ENCODE peak calls at places on chromosomes 3 and 15, in four cellular contexts. One of them, this sample, is unnamed.

GRCh38 chr3:133701435-133702358 is 40.0 kb upstream of the TOPBP1 start:
- DNase-seq in heart left ventricle: no peak
- DNase-seq in Calu3: no peak
- DNase-seq in T-helper 2 cell: no peak
- DNase-seq in this sample: no peak

GRCh38 chr15:73926191-73927002 is at the start of gene LOXL1:
- DNase-seq in heart left ventricle: peak
- DNase-seq in Calu3: peak
- DNase-seq in T-helper 2 cell: no peak
- DNase-seq in this sample: no peak

GRCh38 chr3:60571511-60571910 is 679.7 kb downstream of the FHIT start:
- DNase-seq in heart left ventricle: no peak
- DNase-seq in Calu3: no peak
- DNase-seq in T-helper 2 cell: no peak
- DNase-seq in this sample: no peak

GRCh38 chr3:182986021-182986420 is 5.7 kb upstream of the DCUN1D1 start:
- DNase-seq in heart left ventricle: no peak
- DNase-seq in Calu3: no peak
- DNase-seq in T-helper 2 cell: no peak
- DNase-seq in this sample: no peak

GRCh38 chr3:186520957-186521842 is 23.0 kb downstream of the CRYGS start:
- DNase-seq in heart left ventricle: no peak
- DNase-seq in Calu3: no peak
- DNase-seq in T-helper 2 cell: no peak
- DNase-seq in this sample: no peak

GRCh38 chr3:147393261-147393964 is 12.9 kb downstream of the ZIC4 start:
- DNase-seq in heart left ventricle: no peak
- DNase-seq in Calu3: no peak
- DNase-seq in T-helper 2 cell: no peak
- DNase-seq in this sample: no peak

GRCh38 chr3:47247131-47248064 is 35.2 kb downstream of the KIF9 start:
- DNase-seq in heart left ventricle: no peak
- DNase-seq in Calu3: no peak
- DNase-seq in T-helper 2 cell: no peak
- DNase-seq in this sample: no peak

GRCh38 chr3:197093871-197094270 is 64.3 kb upstream of the MELTF start:
- DNase-seq in heart left ventricle: no peak
- DNase-seq in Calu3: no peak
- DNase-seq in T-helper 2 cell: no peak
- DNase-seq in this sample: no peak

GRCh38 chr15:89492111-89492641 is 4.2 kb downstream of the RHCG start:
- DNase-seq in heart left ventricle: no peak
- DNase-seq in Calu3: peak
- DNase-seq in T-helper 2 cell: no peak
- DNase-seq in this sample: no peak

GRCh38 chr3:98788651-98789050 is 25.5 kb downstream of the ST3GAL6 start:
- DNase-seq in heart left ventricle: no peak
- DNase-seq in Calu3: no peak
- DNase-seq in T-helper 2 cell: no peak
- DNase-seq in this sample: no peak

GRCh38 chr3:143070977-143071551 is 48.5 kb upstream of the CHST2 start:
- DNase-seq in heart left ventricle: no peak
- DNase-seq in Calu3: peak
- DNase-seq in T-helper 2 cell: no peak
- DNase-seq in this sample: no peak

GRCh38 chr15:48565560-48566482 is 79.7 kb downstream of the FBN1 start:
- DNase-seq in heart left ventricle: no peak
- DNase-seq in Calu3: no peak
- DNase-seq in T-helper 2 cell: no peak
- DNase-seq in this sample: no peak

GRCh38 chr3:58173670-58174472 is 36.9 kb downstream of the DNASE1L3 start:
- DNase-seq in heart left ventricle: peak
- DNase-seq in Calu3: peak
- DNase-seq in T-helper 2 cell: no peak
- DNase-seq in this sample: no peak

GRCh38 chr3:154430014-154430413 is at the start of gene GPR149:
- DNase-seq in heart left ventricle: no peak
- DNase-seq in Calu3: no peak
- DNase-seq in T-helper 2 cell: no peak
- DNase-seq in this sample: no peak

GRCh38 chr3:42509111-42509510 is 6.7 kb downstream of the VIPR1 start:
- DNase-seq in heart left ventricle: no peak
- DNase-seq in Calu3: no peak
- DNase-seq in T-helper 2 cell: no peak
- DNase-seq in this sample: no peak

GRCh38 chr3:103195201-103195600 is 760.4 kb downstream of the ZPLD1 start:
- DNase-seq in heart left ventricle: no peak
- DNase-seq in Calu3: no peak
- DNase-seq in T-helper 2 cell: no peak
- DNase-seq in this sample: no peak

GRCh38 chr3:126135398-126136076 is 44.8 kb downstream of the ALDH1L1 start:
- DNase-seq in heart left ventricle: no peak
- DNase-seq in Calu3: peak
- DNase-seq in T-helper 2 cell: no peak
- DNase-seq in this sample: no peak

GRCh38 chr3:29746163-29746562 is 465.3 kb downstream of the RBMS3 start:
- DNase-seq in heart left ventricle: no peak
- DNase-seq in Calu3: no peak
- DNase-seq in T-helper 2 cell: no peak
- DNase-seq in this sample: no peak

GRCh38 chr15:77496710-77497107 is 76.0 kb downstream of the HMG20A start:
- DNase-seq in heart left ventricle: peak
- DNase-seq in Calu3: peak
- DNase-seq in T-helper 2 cell: peak
- DNase-seq in this sample: peak

GRCh38 chr3:192727032-192727847 is at the start of gene FGF12:
- DNase-seq in heart left ventricle: peak
- DNase-seq in Calu3: peak
- DNase-seq in T-helper 2 cell: no peak
- DNase-seq in this sample: no peak

GRCh38 chr15:69311319-69311721 is 12.6 kb downstream of the PAQR5 start:
- DNase-seq in heart left ventricle: no peak
- DNase-seq in Calu3: no peak
- DNase-seq in T-helper 2 cell: no peak
- DNase-seq in this sample: no peak